ENCODE peak calls at places on chromosomes 13 and 19, in four cellular contexts. C is osteoblast, X is colonic mucosa, S is omental fat pad. L is an unnamed sample.

GRCh38 chr19:23392706-23393105 is 2.6 kb downstream of the ZNF91 start:
- DNase-seq in X (no peak), C (no peak), S (no peak), L (no peak)

GRCh38 chr19:29385191-29385795 is 140.5 kb upstream of the VSTM2B start:
- DNase-seq in X (no peak), C (no peak), S (peak; percentile 20), L (no peak)

GRCh38 chr13:40818926-40819325 is 29.5 kb downstream of the SLC25A15 start:
- DNase-seq in C (no peak), X (no peak), S (no peak), L (no peak)

GRCh38 chr19:28019371-28019770 is 1193.6 kb downstream of the UQCRFS1 start:
- DNase-seq in C (peak; percentile 54), S (no peak), X (no peak), L (no peak)

GRCh38 chr13:84137292-84137691 is 255.0 kb upstream of the SLITRK1 start:
- DNase-seq in X (no peak), S (no peak), C (no peak), L (no peak)

GRCh38 chr13:74114202-74114601 is 20.0 kb downstream of the KLF12 start:
- DNase-seq in X (no peak), C (no peak), S (no peak), L (no peak)

GRCh38 chr13:45773236-45773635 is 71.1 kb downstream of the CBY2 start:
- DNase-seq in S (no peak), C (peak; percentile 89), X (no peak), L (no peak)

GRCh38 chr19:46809534-46810272 is 21.3 kb upstream of the SLC1A5 start:
- DNase-seq in X (no peak), C (peak; percentile 31), S (no peak), L (no peak)

GRCh38 chr19:5048091-5048726 is 79.3 kb downstream of the KDM4B start:
- DNase-seq in X (peak; percentile 85), S (peak; percentile 65), C (peak; percentile 100), L (peak; percentile 86)

GRCh38 chr19:35363001-35363590 is 4.8 kb downstream of the FFAR3 start:
- DNase-seq in X (no peak), S (no peak), C (no peak), L (no peak)

GRCh38 chr19:44847144-44848035 is 1.3 kb downstream of the NECTIN2 start:
- DNase-seq in C (peak; percentile 91), S (peak; percentile 46), X (peak; percentile 86), L (no peak)

GRCh38 chr19:55212447-55212846 is 3.1 kb upstream of the PTPRH start:
- DNase-seq in S (no peak), C (no peak), X (peak; percentile 72), L (no peak)

GRCh38 chr19:14536926-14537692 is 7.7 kb downstream of the TECR start:
- DNase-seq in S (peak; percentile 47), C (peak; percentile 85), X (peak; percentile 91), L (no peak)

GRCh38 chr19:52687658-52688057 is 47.2 kb downstream of the ZNF611 start:
- DNase-seq in S (no peak), X (no peak), C (no peak), L (no peak)

GRCh38 chr13:90533866-90534265 is 813.6 kb upstream of the MIR17HG start:
- DNase-seq in C (no peak), S (no peak), X (no peak), L (no peak)

GRCh38 chr13:53010374-53011105 is 18.1 kb upstream of the OLFM4 start:
- DNase-seq in S (no peak), X (peak; percentile 80), C (no peak), L (no peak)

GRCh38 chr19:51439021-51439465 is 19.2 kb downstream of the SIGLEC8 start:
- DNase-seq in C (no peak), S (no peak), X (no peak), L (no peak)

GRCh38 chr19:15869109-15869555 is 28.7 kb downstream of the CYP4F2 start:
- DNase-seq in X (peak; percentile 42), S (no peak), C (peak; percentile 91), L (no peak)

GRCh38 chr19:3963458-3964255 is 7.2 kb downstream of the DAPK3 start:
- DNase-seq in C (peak; percentile 83), S (no peak), X (no peak), L (no peak)

GRCh38 chr19:47020132-47020805 is 632 bp downstream of the NPAS1 start:
- DNase-seq in X (no peak), S (no peak), C (peak; percentile 94), L (no peak)

GRCh38 chr13:60755380-60756163 is 358.6 kb downstream of the TDRD3 start:
- DNase-seq in S (no peak), C (no peak), X (no peak), L (no peak)

GRCh38 chr19:13099073-13099999 is 3.3 kb downstream of the LYL1 start:
- DNase-seq in S (no peak), X (peak; percentile 81), C (peak; percentile 95), L (no peak)

GRCh38 chr19:22026687-22027086 is 15.9 kb upstream of the ZNF208 start:
- DNase-seq in S (no peak), X (no peak), C (no peak), L (no peak)

GRCh38 chr19:35162471-35163326 is 8.2 kb downstream of the FXYD5 start:
- DNase-seq in X (no peak), C (peak; percentile 26), S (no peak), L (no peak)

GRCh38 chr19:6767081-6767356 is 216 bp downstream of the SH2D3A start:
- DNase-seq in X (peak; percentile 73), S (no peak), C (peak; percentile 29), L (no peak)

GRCh38 chr13:91362908-91363307 is 15.4 kb downstream of the MIR17HG start:
- DNase-seq in X (no peak), S (no peak), C (no peak), L (no peak)

GRCh38 chr19:38120471-38121030 is 103.5 kb downstream of the DPF1 start:
- DNase-seq in X (no peak), C (no peak), S (no peak), L (no peak)

GRCh38 chr13:98791611-98792010 is 39.1 kb upstream of the SLC15A1 start:
- DNase-seq in C (no peak), S (no peak), X (no peak), L (no peak)

GRCh38 chr19:7921955-7922840 is 2.1 kb downstream of the SNAPC2 start:
- DNase-seq in X (no peak), S (no peak), C (peak; percentile 52), L (no peak)
- TF ChIP-seq CTCF in X (no peak), S (no peak), C (no peak), L (no peak)

DNA sequence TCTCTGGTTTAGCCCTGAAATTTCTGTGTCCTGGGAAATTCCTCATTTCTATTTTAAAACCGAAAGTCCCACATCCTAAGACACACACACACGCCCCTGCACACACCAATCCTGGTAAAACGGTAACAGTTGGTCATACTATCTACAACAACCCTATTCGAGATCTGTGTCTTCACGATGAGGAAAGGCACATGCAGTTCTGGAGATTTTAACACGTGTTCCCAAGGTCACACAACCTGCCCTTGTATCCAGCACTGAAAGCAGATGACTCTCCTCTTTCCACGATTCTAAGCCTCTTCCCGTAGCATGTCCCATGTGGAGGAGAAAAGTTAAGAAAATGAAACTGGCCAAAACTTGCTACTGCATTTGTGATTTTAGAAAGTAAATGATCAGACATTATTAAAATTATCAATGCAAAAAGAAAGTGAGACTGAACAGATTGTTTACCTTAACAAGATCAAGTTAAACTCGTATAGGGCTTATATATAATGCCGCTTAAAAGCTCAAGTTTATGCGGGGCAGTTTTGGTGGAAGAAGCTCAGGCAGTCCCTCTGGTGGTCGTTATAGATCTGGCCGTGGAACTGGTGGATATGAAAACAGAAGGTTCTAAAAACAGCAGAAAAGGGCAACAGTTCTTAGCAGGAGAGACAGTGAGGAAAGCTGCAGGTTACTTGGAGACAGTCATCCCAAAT is 32.7 kb downstream of the VSTM1 start:
- DNase-seq in X (no peak), S (no peak), C (no peak), L (no peak)
- TF ChIP-seq CTCF in X (no peak), S (no peak), C (peak; percentile 70), L (peak; percentile 48)

DNA sequence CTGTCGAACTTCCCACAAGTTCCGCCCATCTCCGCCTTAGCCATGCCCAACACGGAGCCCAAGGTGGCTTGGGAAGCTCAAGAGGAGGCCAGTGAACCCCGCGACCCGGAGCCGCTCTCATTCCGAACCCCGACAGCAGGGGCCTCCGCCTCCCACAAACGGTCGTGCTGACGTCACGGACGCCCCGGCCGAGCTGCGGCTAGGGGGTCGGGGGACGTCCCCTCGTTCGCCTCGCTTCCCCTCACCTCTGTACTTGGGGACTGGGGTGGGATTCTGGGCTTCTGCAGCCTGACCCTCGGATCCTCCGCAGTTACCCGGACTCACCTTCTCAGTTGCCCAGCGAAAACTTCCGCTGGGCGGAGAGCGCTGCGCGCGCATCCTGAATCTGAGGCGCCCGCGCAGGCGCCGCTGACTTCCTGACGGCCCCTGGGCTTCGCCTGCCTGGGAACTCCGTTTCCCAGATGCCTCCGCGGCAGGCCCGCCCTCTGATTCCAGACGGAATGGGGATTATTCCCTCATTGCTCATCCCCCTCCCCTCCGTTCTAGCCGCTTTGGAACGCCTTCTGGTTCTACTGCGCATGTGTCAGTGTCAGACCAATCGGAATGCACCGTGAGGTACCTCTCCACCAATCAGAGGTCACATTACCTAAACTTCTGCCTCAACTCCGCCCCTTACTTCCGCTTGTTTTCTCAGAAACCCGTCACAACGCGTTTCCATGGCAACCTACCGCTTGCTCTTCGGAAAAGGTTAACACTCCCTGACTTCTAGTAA is at the start of gene VRK3:
- DNase-seq in C (peak; percentile 99), X (peak; percentile 100), S (peak; percentile 89), L (peak; percentile 91)
- TF ChIP-seq CTCF in C (no peak), X (no peak), S (no peak), L (no peak)

GRCh38 chr13:38685974-38686571 is 804 bp upstream of the FREM2 start:
- DNase-seq in S (no peak), C (peak; percentile 46), X (peak; percentile 63), L (no peak)
- TF ChIP-seq CTCF in S (no peak), C (no peak), X (no peak), L (peak; percentile 69)

DNA sequence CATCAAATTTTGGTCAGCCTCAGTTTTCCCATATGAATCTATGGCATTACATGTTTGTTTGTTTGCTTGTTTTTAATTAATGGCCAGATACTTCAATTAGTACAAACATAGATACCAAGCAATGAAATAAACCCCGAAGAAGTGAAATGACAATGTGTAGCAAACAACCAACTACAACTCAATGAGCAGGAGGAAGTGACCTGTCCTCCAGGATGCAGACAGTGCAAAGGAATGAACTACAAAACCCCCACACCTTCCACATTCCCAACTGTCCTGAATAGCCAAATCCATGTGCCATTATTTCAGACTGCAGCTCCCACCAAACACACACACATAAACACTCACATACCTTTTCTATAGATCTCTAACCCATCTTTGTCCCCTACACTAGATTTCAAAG is 45.0 kb upstream of the FAM124A start:
- DNase-seq in X (no peak), C (no peak), S (no peak), L (no peak)
- TF ChIP-seq CTCF in X (no peak), C (no peak), S (no peak), L (no peak)

GRCh38 chr19:19530423-19530804 is 1.7 kb downstream of the YJEFN3 start:
- DNase-seq in C (peak; percentile 96), S (no peak), X (no peak), L (no peak)
- TF ChIP-seq CTCF in C (no peak), S (no peak), X (no peak), L (no peak)